ENCODE peak calls at places on chromosomes 1 and 21, in five cellular contexts. E is stimulated activated CD8-positive, alpha-beta memory T cell treated with anti-CD3 and anti-CD28 coated beads, Interleukin-15, amount 100 ng/mL, for 24 hours; B is upper lobe of right lung; F is activated T-helper 2 cell treated with anti-CD3 and anti-CD28 coated beads, Interferon-gamma antibody, Interleukin-2, Interleukin-4, amounts not matched to agents 10 μg/mL and 5 μg/mL and 100 μg/mL, durations not matched to agents 14 hours and 24 hours and 36 hours; S is stimulated activated CD4-positive, alpha-beta T cell treated with anti-CD3 and anti-CD28 coated beads, TNF-alpha, amount 100 ng/mL, for 1 hour. V is an unnamed sample.

GRCh38 chr1:30732277-30732996 is 9.1 kb upstream of the MATN1 start:
- DNase-seq in E (no peak), F (no peak), S (no peak), B (no peak), V (no peak)

GRCh38 chr1:165411396-165411795 is 33.5 kb downstream of the RXRG start:
- DNase-seq in F (no peak), B (no peak), S (no peak), E (no peak), V (no peak)

GRCh38 chr1:153658400-153659174 is at the start of gene SNAPIN:
- DNase-seq in B (peak), F (peak), E (peak), S (peak), V (peak)

GRCh38 chr1:108708726-108709660 is 3.7 kb upstream of the FNDC7 start:
- DNase-seq in B (no peak), E (no peak), F (peak), S (peak), V (peak)

GRCh38 chr1:173733912-173734311 is 19.1 kb downstream of the KLHL20 start:
- DNase-seq in S (no peak), B (no peak), E (no peak), F (no peak), V (no peak)

GRCh38 chr1:47616036-47616435 is 178.2 kb downstream of the FOXD2 start:
- DNase-seq in B (no peak), E (no peak), S (no peak), F (peak), V (no peak)

GRCh38 chr21:43191521-43191920 is 22.7 kb downstream of the CRYAA start:
- DNase-seq in E (no peak), S (no peak), F (no peak), B (peak), V (no peak)

GRCh38 chr1:20634594-20635084 is 1.4 kb downstream of the PINK1 start:
- DNase-seq in B (peak), F (no peak), S (no peak), E (no peak), V (no peak)

GRCh38 chr1:33072707-33073106 is 8.2 kb upstream of the AZIN2 start:
- DNase-seq in S (no peak), B (no peak), F (no peak), E (no peak), V (no peak)

GRCh38 chr1:176066709-176067108 is 140.4 kb downstream of the COP1 start:
- DNase-seq in F (no peak), B (no peak), E (no peak), S (no peak), V (no peak)

GRCh38 chr1:178864326-178864725 is 6.6 kb downstream of the ANGPTL1 start:
- DNase-seq in E (no peak), F (no peak), B (no peak), S (no peak), V (no peak)

GRCh38 chr1:67194209-67194863 is 28.1 kb downstream of the IL23R start:
- DNase-seq in F (no peak), B (no peak), S (no peak), E (no peak), V (no peak)

GRCh38 chr1:232643227-232643626 is 13.3 kb upstream of the SIPA1L2 start:
- DNase-seq in E (no peak), F (no peak), S (no peak), B (no peak), V (no peak)

GRCh38 chr1:15418811-15419515 is 9.3 kb downstream of the EFHD2 start:
- DNase-seq in S (no peak), B (no peak), E (no peak), F (no peak), V (no peak)

GRCh38 chr21:18384771-18385170 is 18.8 kb downstream of the TMPRSS15 start:
- DNase-seq in F (no peak), E (no peak), S (no peak), B (no peak), V (no peak)

GRCh38 chr1:219555031-219555667 is 57.8 kb downstream of the ZC3H11B start:
- DNase-seq in B (no peak), S (no peak), F (no peak), E (no peak), V (no peak)

GRCh38 chr1:111717450-111717849 is 21.7 kb downstream of the INKA2 start:
- DNase-seq in S (no peak), F (no peak), B (no peak), E (no peak), V (no peak)

GRCh38 chr1:26838474-26839338 is 12.2 kb downstream of the ZDHHC18 start:
- DNase-seq in F (no peak), B (no peak), S (no peak), E (no peak), V (no peak)

GRCh38 chr1:82775402-82776000 is 974.8 kb downstream of the ADGRL2 start:
- DNase-seq in F (no peak), E (no peak), B (peak), S (peak), V (no peak)

GRCh38 chr1:208164609-208165008 is 79.6 kb downstream of the PLXNA2 start:
- DNase-seq in E (no peak), F (no peak), B (no peak), S (no peak), V (no peak)

GRCh38 chr1:90964444-90965035 is 57.3 kb downstream of the ZNF644 start:
- DNase-seq in F (no peak), S (no peak), B (no peak), E (no peak), V (no peak)

GRCh38 chr1:91244737-91245136 is 159.9 kb downstream of the HFM1 start:
- DNase-seq in B (no peak), E (no peak), F (no peak), S (no peak), V (no peak)

GRCh38 chr21:22855581-22855980 is 1857.4 kb downstream of the NCAM2 start:
- DNase-seq in E (no peak), B (no peak), S (no peak), F (no peak), V (no peak)

GRCh38 chr1:18643154-18644012 is 12.7 kb downstream of the PAX7 start:
- DNase-seq in B (no peak), E (no peak), F (no peak), S (no peak), V (no peak)

GRCh38 chr1:107529511-107530149 is 388.8 kb downstream of the NTNG1 start:
- DNase-seq in S (no peak), E (no peak), B (no peak), F (no peak), V (no peak)

GRCh38 chr1:215719569-215719968 is 152.5 kb downstream of the KCTD3 start:
- DNase-seq in B (no peak), S (no peak), F (no peak), E (no peak), V (no peak)

GRCh38 chr1:53061123-53061858 is 722 bp upstream of the PODN start:
- DNase-seq in F (no peak), B (peak), S (no peak), E (no peak), V (no peak)

GRCh38 chr1:22778408-22778807 is 67.8 kb downstream of the EPHB2 start:
- DNase-seq in S (no peak), B (no peak), E (no peak), F (no peak), V (no peak)

GRCh38 chr1:89799495-89799894 is 21.3 kb upstream of the LRRC8D start:
- DNase-seq in B (no peak), S (no peak), F (no peak), E (no peak), V (no peak)

GRCh38 chr1:177425241-177425640 is 254.5 kb downstream of the BRINP2 start:
- DNase-seq in E (no peak), F (no peak), S (no peak), B (no peak), V (no peak)

GRCh38 chr1:90761781-90762589 is 44.9 kb upstream of the BARHL2 start:
- DNase-seq in F (no peak), S (no peak), E (no peak), B (no peak), V (no peak)

GRCh38 chr1:109538827-109539555 is 681 bp upstream of the GPR61 start:
- DNase-seq in E (no peak), S (no peak), F (no peak), B (no peak), V (no peak)

GRCh38 chr1:210828996-210829596 is 304.9 kb downstream of the KCNH1 start:
- DNase-seq in S (no peak), E (no peak), B (no peak), F (no peak), V (no peak)

GRCh38 chr1:150971583-150972416 is 2.8 kb downstream of the CERS2 start:
- DNase-seq in S (no peak), E (no peak), F (no peak), B (no peak), V (no peak)

GRCh38 chr1:184854456-184855180 is 100.0 kb upstream of the EDEM3 start:
- DNase-seq in F (no peak), E (no peak), B (no peak), S (no peak), V (no peak)

GRCh38 chr1:82330330-82330729 is 529.6 kb downstream of the ADGRL2 start:
- DNase-seq in F (no peak), E (no peak), B (no peak), S (no peak), V (no peak)

GRCh38 chr21:33127154-33127893 is 57.4 kb downstream of the OLIG1 start:
- DNase-seq in S (peak), E (peak), F (peak), B (peak), V (peak)

GRCh38 chr21:24514081-24514733 is 1093.1 kb downstream of the MRPL39 start:
- DNase-seq in S (no peak), B (no peak), E (no peak), F (no peak), V (no peak)

V was measured in T-helper 2 cell treated with Interferon-gamma antibody and Interleukin-4, amounts not matched to agents 5 μg/mL and 100 μg/mL, for 36 hours.